ENCODE peak calls at places on chromosome 22, in eight cellular contexts. One of them, this sample, is unnamed.

GRCh38 chr22:48045369-48045768 is 1282.9 kb downstream of the TBC1D22A start:
- DNase-seq in cardiac muscle cell: no peak
- DNase-seq in HL-60: no peak
- DNase-seq in dorsolateral prefrontal cortex: no peak
- DNase-seq in naive thymus-derived CD4-positive, alpha-beta T cell: no peak
- DNase-seq in IMR-90: no peak
- DNase-seq in ovary: no peak
- DNase-seq in tibial nerve: no peak
- DNase-seq in this sample: no peak

GRCh38 chr22:27480487-27480886 is 321.1 kb downstream of the MN1 start:
- DNase-seq in cardiac muscle cell: no peak
- DNase-seq in HL-60: no peak
- DNase-seq in dorsolateral prefrontal cortex: peak; percentile 60
- DNase-seq in naive thymus-derived CD4-positive, alpha-beta T cell: no peak
- DNase-seq in IMR-90: no peak
- DNase-seq in ovary: no peak
- DNase-seq in tibial nerve: no peak
- DNase-seq in this sample: no peak

GRCh38 chr22:43207386-43207785 is 20.5 kb upstream of the TTLL12 start:
- DNase-seq in cardiac muscle cell: no peak
- DNase-seq in HL-60: no peak
- DNase-seq in dorsolateral prefrontal cortex: no peak
- DNase-seq in naive thymus-derived CD4-positive, alpha-beta T cell: no peak
- DNase-seq in IMR-90: no peak
- DNase-seq in ovary: no peak
- DNase-seq in tibial nerve: no peak
- DNase-seq in this sample: no peak

GRCh38 chr22:31566484-31566883 is 70.1 kb downstream of the SFI1 start:
- DNase-seq in cardiac muscle cell: no peak
- DNase-seq in HL-60: no peak
- DNase-seq in dorsolateral prefrontal cortex: no peak
- DNase-seq in naive thymus-derived CD4-positive, alpha-beta T cell: no peak
- DNase-seq in IMR-90: no peak
- DNase-seq in ovary: no peak
- DNase-seq in tibial nerve: no peak
- DNase-seq in this sample: no peak

GRCh38 chr22:49103314-49104052 is 724.2 kb downstream of the BRD1 start:
- DNase-seq in cardiac muscle cell: no peak
- DNase-seq in HL-60: no peak
- DNase-seq in dorsolateral prefrontal cortex: no peak
- DNase-seq in naive thymus-derived CD4-positive, alpha-beta T cell: no peak
- DNase-seq in IMR-90: no peak
- DNase-seq in ovary: peak; percentile 4
- DNase-seq in tibial nerve: no peak
- DNase-seq in this sample: no peak

GRCh38 chr22:35600466-35600865 is 16.7 kb downstream of the MB start:
- DNase-seq in cardiac muscle cell: no peak
- DNase-seq in HL-60: peak; percentile 48
- DNase-seq in dorsolateral prefrontal cortex: no peak
- DNase-seq in naive thymus-derived CD4-positive, alpha-beta T cell: no peak
- DNase-seq in IMR-90: no peak
- DNase-seq in ovary: no peak
- DNase-seq in tibial nerve: no peak
- DNase-seq in this sample: no peak

GRCh38 chr22:25368271-25368670 is 148.8 kb downstream of the CRYBB2 start:
- DNase-seq in cardiac muscle cell: no peak
- DNase-seq in HL-60: no peak
- DNase-seq in dorsolateral prefrontal cortex: no peak
- DNase-seq in naive thymus-derived CD4-positive, alpha-beta T cell: no peak
- DNase-seq in IMR-90: peak; percentile 77
- DNase-seq in ovary: no peak
- DNase-seq in tibial nerve: no peak
- DNase-seq in this sample: no peak

GRCh38 chr22:27985323-27986275 is 66.5 kb upstream of the PITPNB start:
- DNase-seq in cardiac muscle cell: no peak
- DNase-seq in HL-60: no peak
- DNase-seq in dorsolateral prefrontal cortex: no peak
- DNase-seq in naive thymus-derived CD4-positive, alpha-beta T cell: no peak
- DNase-seq in IMR-90: no peak
- DNase-seq in ovary: no peak
- DNase-seq in tibial nerve: no peak
- DNase-seq in this sample: no peak

GRCh38 chr22:49349181-49349835 is 478.4 kb downstream of the BRD1 start:
- DNase-seq in cardiac muscle cell: no peak
- DNase-seq in HL-60: no peak
- DNase-seq in dorsolateral prefrontal cortex: peak; percentile 30
- DNase-seq in naive thymus-derived CD4-positive, alpha-beta T cell: no peak
- DNase-seq in IMR-90: no peak
- DNase-seq in ovary: no peak
- DNase-seq in tibial nerve: no peak
- DNase-seq in this sample: no peak

GRCh38 chr22:49935561-49935960 is 17.1 kb downstream of the CRELD2 start:
- DNase-seq in cardiac muscle cell: no peak
- DNase-seq in HL-60: no peak
- DNase-seq in dorsolateral prefrontal cortex: no peak
- DNase-seq in naive thymus-derived CD4-positive, alpha-beta T cell: no peak
- DNase-seq in IMR-90: no peak
- DNase-seq in ovary: no peak
- DNase-seq in tibial nerve: no peak
- DNase-seq in this sample: no peak

GRCh38 chr22:23187201-23187600 is 6.9 kb downstream of the BCR start:
- DNase-seq in cardiac muscle cell: no peak
- DNase-seq in HL-60: no peak
- DNase-seq in dorsolateral prefrontal cortex: no peak
- DNase-seq in naive thymus-derived CD4-positive, alpha-beta T cell: no peak
- DNase-seq in IMR-90: no peak
- DNase-seq in ovary: no peak
- DNase-seq in tibial nerve: no peak
- DNase-seq in this sample: no peak

GRCh38 chr22:23182289-23183106 is 2.2 kb downstream of the BCR start:
- DNase-seq in cardiac muscle cell: peak; percentile 43
- DNase-seq in HL-60: no peak
- DNase-seq in dorsolateral prefrontal cortex: no peak
- DNase-seq in naive thymus-derived CD4-positive, alpha-beta T cell: peak; percentile 33
- DNase-seq in IMR-90: peak; percentile 19
- DNase-seq in ovary: no peak
- DNase-seq in tibial nerve: no peak
- DNase-seq in this sample: no peak

GRCh38 chr22:23183107-23183698 is 2.9 kb downstream of the BCR start:
- DNase-seq in cardiac muscle cell: peak; percentile 86
- DNase-seq in HL-60: no peak
- DNase-seq in dorsolateral prefrontal cortex: peak; percentile 69
- DNase-seq in naive thymus-derived CD4-positive, alpha-beta T cell: no peak
- DNase-seq in IMR-90: peak; percentile 66
- DNase-seq in ovary: peak; percentile 65
- DNase-seq in tibial nerve: peak; percentile 52
- DNase-seq in this sample: peak; percentile 47

GRCh38 chr22:23184100-23184763 is 3.9 kb downstream of the BCR start:
- DNase-seq in cardiac muscle cell: no peak
- DNase-seq in HL-60: no peak
- DNase-seq in dorsolateral prefrontal cortex: no peak
- DNase-seq in naive thymus-derived CD4-positive, alpha-beta T cell: no peak
- DNase-seq in IMR-90: no peak
- DNase-seq in ovary: no peak
- DNase-seq in tibial nerve: no peak
- DNase-seq in this sample: no peak

DNA sequence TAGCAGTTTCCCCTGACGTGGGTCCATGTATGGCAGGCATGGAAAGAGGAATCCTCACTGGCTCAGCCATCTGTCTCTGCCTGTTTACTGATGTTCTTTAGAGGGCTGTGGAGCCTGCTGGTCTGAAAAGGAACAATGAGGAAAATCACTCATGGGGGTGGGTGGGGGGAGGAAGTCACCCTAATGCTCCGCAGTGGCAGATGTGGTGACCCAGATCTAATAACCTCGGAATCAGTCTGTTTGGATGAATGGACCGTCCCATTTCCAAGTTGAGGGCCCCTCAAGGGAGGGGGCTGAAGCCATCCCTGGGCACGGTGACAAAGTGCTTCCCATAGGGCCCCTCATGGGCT is 4.4 kb downstream of the BCR start:
- DNase-seq in cardiac muscle cell: no peak
- DNase-seq in HL-60: no peak
- DNase-seq in dorsolateral prefrontal cortex: no peak
- DNase-seq in naive thymus-derived CD4-positive, alpha-beta T cell: no peak
- DNase-seq in IMR-90: no peak
- DNase-seq in ovary: no peak
- DNase-seq in tibial nerve: no peak
- DNase-seq in this sample: no peak
- H3K27ac ChIP-seq in cardiac muscle cell: no peak overlapping the region
- H3K27ac ChIP-seq in HL-60: peak overlapping the region; percentile 89
- H3K27ac ChIP-seq in dorsolateral prefrontal cortex: no peak overlapping the region
- H3K27ac ChIP-seq in naive thymus-derived CD4-positive, alpha-beta T cell: peak overlapping the region; percentile 30
- H3K27ac ChIP-seq in IMR-90: no peak overlapping the region
- H3K27ac ChIP-seq in ovary: no peak overlapping the region
- H3K27ac ChIP-seq in tibial nerve: no peak overlapping the region
- H3K27ac ChIP-seq in this sample: no peak overlapping the region

DNA sequence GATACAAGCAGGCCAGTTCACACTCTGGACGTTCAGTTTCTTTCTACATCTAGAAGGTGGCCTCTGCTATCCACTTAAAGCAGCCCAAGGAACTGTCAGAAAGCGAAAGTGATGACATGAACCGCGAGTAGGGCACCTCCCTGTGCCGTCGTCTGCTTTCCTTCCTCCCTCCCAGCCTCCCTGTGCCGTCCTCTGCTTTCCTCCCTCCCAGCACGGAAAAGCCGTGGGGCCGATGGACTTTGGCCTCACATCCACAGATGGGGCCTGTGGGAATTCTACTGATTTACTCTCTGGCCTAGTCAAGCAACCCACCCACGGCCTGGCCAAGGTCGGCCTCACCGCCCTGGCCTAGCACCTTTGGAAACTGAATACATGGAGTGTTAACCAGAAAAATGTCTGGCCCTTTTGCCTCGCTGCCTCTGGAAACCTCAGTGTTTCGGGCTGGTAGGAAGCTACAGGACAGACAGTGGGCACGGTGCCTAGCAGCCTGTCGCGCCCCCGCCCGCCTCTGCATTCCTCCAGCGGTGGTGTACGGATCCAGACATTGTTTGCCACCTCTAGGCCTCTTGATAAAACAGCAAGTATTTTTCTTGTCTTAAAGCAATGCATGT is 14.2 kb downstream of the PEX26 start:
- DNase-seq in cardiac muscle cell: peak; percentile 23
- DNase-seq in HL-60: no peak
- DNase-seq in dorsolateral prefrontal cortex: no peak
- DNase-seq in naive thymus-derived CD4-positive, alpha-beta T cell: no peak
- DNase-seq in IMR-90: peak; percentile 43
- DNase-seq in ovary: peak; percentile 83
- DNase-seq in tibial nerve: peak; percentile 39
- DNase-seq in this sample: no peak
- H3K27ac ChIP-seq in cardiac muscle cell: peak overlapping the region; percentile 77
- H3K27ac ChIP-seq in HL-60: no peak overlapping the region
- H3K27ac ChIP-seq in dorsolateral prefrontal cortex: peak overlapping the region; percentile 60
- H3K27ac ChIP-seq in naive thymus-derived CD4-positive, alpha-beta T cell: no peak overlapping the region
- H3K27ac ChIP-seq in IMR-90: peak overlapping the region; percentile 70
- H3K27ac ChIP-seq in ovary: peak overlapping the region; percentile 67
- H3K27ac ChIP-seq in tibial nerve: peak overlapping the region; percentile 83
- H3K27ac ChIP-seq in this sample: no peak overlapping the region

GRCh38 chr22:37128555-37129281 is 19.2 kb upstream of the TMPRSS6 start:
- DNase-seq in cardiac muscle cell: no peak
- DNase-seq in HL-60: no peak
- DNase-seq in dorsolateral prefrontal cortex: no peak
- DNase-seq in naive thymus-derived CD4-positive, alpha-beta T cell: no peak
- DNase-seq in IMR-90: no peak
- DNase-seq in ovary: no peak
- DNase-seq in tibial nerve: no peak
- DNase-seq in this sample: no peak

GRCh38 chr22:37130031-37130430 is 19.7 kb downstream of the IL2RB start:
- DNase-seq in cardiac muscle cell: no peak
- DNase-seq in HL-60: no peak
- DNase-seq in dorsolateral prefrontal cortex: no peak
- DNase-seq in naive thymus-derived CD4-positive, alpha-beta T cell: no peak
- DNase-seq in IMR-90: no peak
- DNase-seq in ovary: no peak
- DNase-seq in tibial nerve: no peak
- DNase-seq in this sample: no peak

GRCh38 chr22:37133304-37134018 is 16.3 kb downstream of the IL2RB start:
- DNase-seq in cardiac muscle cell: no peak
- DNase-seq in HL-60: no peak
- DNase-seq in dorsolateral prefrontal cortex: no peak
- DNase-seq in naive thymus-derived CD4-positive, alpha-beta T cell: no peak
- DNase-seq in IMR-90: no peak
- DNase-seq in ovary: no peak
- DNase-seq in tibial nerve: no peak
- DNase-seq in this sample: no peak

GRCh38 chr22:37135023-37135422 is 14.7 kb downstream of the IL2RB start:
- DNase-seq in cardiac muscle cell: no peak
- DNase-seq in HL-60: no peak
- DNase-seq in dorsolateral prefrontal cortex: no peak
- DNase-seq in naive thymus-derived CD4-positive, alpha-beta T cell: no peak
- DNase-seq in IMR-90: no peak
- DNase-seq in ovary: no peak
- DNase-seq in tibial nerve: no peak
- DNase-seq in this sample: no peak

DNA sequence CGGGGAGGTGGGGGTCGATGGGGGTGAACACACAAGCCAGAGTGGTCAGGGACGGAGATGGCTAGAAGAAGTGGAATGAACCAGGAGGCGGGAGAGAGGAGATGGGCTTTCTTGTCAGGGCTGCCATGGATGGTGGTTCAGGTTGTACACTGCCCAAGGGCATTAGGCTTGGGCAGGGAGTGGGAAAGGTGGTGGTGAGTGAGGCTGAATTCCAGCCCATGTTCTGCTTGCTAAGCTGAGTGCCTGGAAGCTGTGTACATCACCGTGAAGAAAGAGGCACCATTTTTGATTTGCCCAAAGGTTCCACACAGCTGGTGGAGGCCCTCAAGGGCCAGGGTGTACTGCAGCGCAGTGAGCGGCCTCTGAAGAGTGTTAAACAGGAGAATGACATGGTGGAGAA is 16.9 kb downstream of the IL2RB start:
- DNase-seq in cardiac muscle cell: no peak
- DNase-seq in HL-60: no peak
- DNase-seq in dorsolateral prefrontal cortex: no peak
- DNase-seq in naive thymus-derived CD4-positive, alpha-beta T cell: no peak
- DNase-seq in IMR-90: no peak
- DNase-seq in ovary: no peak
- DNase-seq in tibial nerve: no peak
- DNase-seq in this sample: no peak
- H3K27ac ChIP-seq in cardiac muscle cell: no peak overlapping the region
- H3K27ac ChIP-seq in HL-60: no peak overlapping the region
- H3K27ac ChIP-seq in dorsolateral prefrontal cortex: no peak overlapping the region
- H3K27ac ChIP-seq in naive thymus-derived CD4-positive, alpha-beta T cell: no peak overlapping the region
- H3K27ac ChIP-seq in IMR-90: no peak overlapping the region
- H3K27ac ChIP-seq in ovary: no peak overlapping the region
- H3K27ac ChIP-seq in tibial nerve: no peak overlapping the region
- H3K27ac ChIP-seq in this sample: no peak overlapping the region

DNA sequence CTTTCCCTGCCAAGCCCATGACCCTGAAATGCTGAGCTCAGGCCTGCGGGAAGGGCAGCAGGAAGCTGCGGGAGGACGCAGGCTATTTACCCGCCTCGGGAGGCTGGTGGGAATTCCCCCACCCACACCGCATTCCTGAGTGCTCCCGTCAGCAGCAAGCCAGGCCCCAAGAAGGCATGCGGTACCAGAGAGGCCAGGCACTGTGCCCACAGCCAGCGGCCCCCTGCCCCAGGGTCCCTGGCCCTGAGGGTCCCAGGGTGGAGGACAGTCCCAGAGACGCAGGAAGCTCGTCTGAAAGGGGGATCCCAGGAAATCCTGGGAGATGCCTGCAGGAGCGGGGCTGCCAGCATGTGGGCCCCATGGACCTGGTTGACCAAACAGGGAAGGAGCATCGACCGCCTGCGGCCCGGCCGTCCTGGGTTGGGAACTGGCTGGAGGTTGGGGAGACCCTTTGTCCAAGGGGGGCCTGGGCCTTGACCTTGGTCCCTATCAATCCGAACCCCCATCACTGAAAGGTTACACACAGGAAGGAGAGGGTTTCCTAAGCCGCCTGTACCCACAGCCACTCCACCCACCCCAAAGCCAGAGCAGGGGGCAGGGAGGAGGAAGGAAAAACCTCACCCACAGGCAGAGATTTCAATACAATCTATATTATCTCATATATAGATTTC is 17.0 kb downstream of the MAFF start:
- DNase-seq in cardiac muscle cell: peak; percentile 65
- DNase-seq in HL-60: no peak
- DNase-seq in dorsolateral prefrontal cortex: no peak
- DNase-seq in naive thymus-derived CD4-positive, alpha-beta T cell: no peak
- DNase-seq in IMR-90: peak; percentile 97
- DNase-seq in ovary: peak; percentile 90
- DNase-seq in tibial nerve: peak; percentile 69
- DNase-seq in this sample: no peak
- H3K27ac ChIP-seq in cardiac muscle cell: peak overlapping the region; percentile 80
- H3K27ac ChIP-seq in HL-60: no peak overlapping the region
- H3K27ac ChIP-seq in dorsolateral prefrontal cortex: peak overlapping the region; percentile 71
- H3K27ac ChIP-seq in naive thymus-derived CD4-positive, alpha-beta T cell: peak overlapping the region; percentile 7
- H3K27ac ChIP-seq in IMR-90: peak overlapping the region; percentile 95
- H3K27ac ChIP-seq in ovary: peak overlapping the region; percentile 54
- H3K27ac ChIP-seq in tibial nerve: peak overlapping the region; percentile 87
- H3K27ac ChIP-seq in this sample: no peak overlapping the region